ENCODE peak calls at places on chromosomes 7 and 10, in ten cellular contexts. R, L, I, F, X, C, W, U, T and Y are unnamed samples. For H3K4me1, the result is how much of the 10 kb centered on the place peaks cover.

GRCh38 chr7:135193615-135194081 is 17.7 kb downstream of the WDR91 start:
- DNase-seq in C (peak), U (no peak), L (no peak), T (peak), F (no peak), I (no peak), R (no peak), X (no peak), W (no peak), Y (no peak)

GRCh38 chr7:133394369-133394768 is 141.5 kb downstream of the EXOC4 start:
- DNase-seq in W (no peak), L (no peak), T (no peak), C (no peak), X (no peak), R (no peak), I (no peak), F (no peak), U (no peak), Y (no peak)

GRCh38 chr7:30757343-30757695 is 5.4 kb downstream of the INMT start:
- DNase-seq in I (no peak), F (no peak), R (no peak), U (no peak), L (no peak), C (no peak), X (no peak), T (no peak), W (no peak), Y (no peak)

GRCh38 chr10:80517416-80518142 is 20.1 kb upstream of the SH2D4B start:
- DNase-seq in U (no peak), F (no peak), C (no peak), T (no peak), I (no peak), L (peak), W (no peak), R (no peak), X (no peak), Y (no peak)

GRCh38 chr10:5512881-5513698 is 11.7 kb upstream of the CALML3 start:
- DNase-seq in T (no peak), W (peak), X (no peak), L (no peak), C (no peak), U (no peak), F (no peak), R (no peak), I (no peak), Y (no peak)

GRCh38 chr7:17497136-17497535 is 198.7 kb downstream of the AHR start:
- DNase-seq in L (no peak), U (no peak), R (no peak), C (no peak), I (no peak), T (no peak), W (no peak), X (no peak), F (no peak), Y (no peak)

GRCh38 chr7:43431020-43431595 is 151.8 kb upstream of the STK17A start:
- DNase-seq in X (no peak), T (no peak), R (no peak), F (peak), I (no peak), L (no peak), C (no peak), W (no peak), U (no peak), Y (peak)

GRCh38 chr10:44198096-44198779 is 186.7 kb downstream of the CXCL12 start:
- DNase-seq in T (no peak), U (no peak), F (no peak), C (peak), X (no peak), I (no peak), R (no peak), W (no peak), L (no peak), Y (no peak)

GRCh38 chr10:12586724-12587123 is 237.4 kb downstream of the CAMK1D start:
- DNase-seq in X (no peak), L (no peak), C (no peak), R (no peak), I (no peak), F (peak), T (peak), W (no peak), U (no peak), Y (no peak)

GRCh38 chr10:79320785-79321493 is 26.3 kb upstream of the PPIF start:
- DNase-seq in U (no peak), C (peak), W (no peak), L (no peak), X (no peak), F (no peak), T (peak), R (no peak), I (no peak), Y (no peak)

GRCh38 chr7:34672430-34672829 is 14.4 kb downstream of the NPSR1 start:
- DNase-seq in L (no peak), C (no peak), F (no peak), U (no peak), R (no peak), W (no peak), T (no peak), I (no peak), X (no peak), Y (no peak)

GRCh38 chr10:60798031-60798430 is 19.8 kb downstream of the CDK1 start:
- DNase-seq in X (no peak), L (no peak), W (no peak), I (no peak), T (no peak), U (no peak), R (no peak), F (no peak), C (no peak), Y (no peak)

GRCh38 chr10:43350139-43350538 is 21.3 kb upstream of the FXYD4 start:
- DNase-seq in X (no peak), U (no peak), R (no peak), T (no peak), F (peak), C (no peak), I (no peak), W (no peak), L (no peak), Y (no peak)

GRCh38 chr10:77296534-77297369 is 340.9 kb downstream of the KCNMA1 start:
- DNase-seq in X (no peak), C (no peak), U (no peak), I (no peak), L (no peak), W (no peak), R (no peak), T (no peak), F (no peak), Y (peak)

GRCh38 chr7:110621289-110621688 is 469.6 kb upstream of the LRRN3 start:
- DNase-seq in I (no peak), T (no peak), U (no peak), W (no peak), F (no peak), R (no peak), C (no peak), L (no peak), X (no peak), Y (no peak)

GRCh38 chr7:55593515-55594318 is 21.4 kb upstream of the VOPP1 start:
- DNase-seq in R (peak), X (peak), U (peak), I (peak), L (peak), W (peak), C (peak), T (no peak), F (peak), Y (peak)

GRCh38 chr10:28375399-28376354 is 72.8 kb upstream of the MPP7 start:
- DNase-seq in C (no peak), U (peak), F (peak), I (no peak), X (no peak), T (peak), L (no peak), R (no peak), W (no peak), Y (peak)

GRCh38 chr7:6607651-6608051 is 7.8 kb upstream of the ZNF853 start:
- DNase-seq in F (no peak), C (no peak), U (no peak), I (no peak), L (no peak), T (no peak), W (peak), R (no peak), X (no peak), Y (peak)

GRCh38 chr7:25389489-25390106 is 161.3 kb upstream of the NPVF start:
- DNase-seq in R (no peak), U (peak), I (peak), C (peak), T (no peak), L (no peak), W (no peak), F (peak), X (peak), Y (peak)

GRCh38 chr10:29896053-29896452 is 163.3 kb downstream of the JCAD start:
- DNase-seq in L (no peak), C (no peak), W (no peak), R (no peak), U (no peak), I (no peak), T (no peak), X (no peak), F (no peak), Y (no peak)

GRCh38 chr7:142438235-142438922 is 180.5 kb upstream of the PRSS58 start:
- DNase-seq in T (no peak), U (peak), I (no peak), C (peak), R (no peak), F (peak), L (no peak), X (peak), W (no peak), Y (peak)

GRCh38 chr7:38699481-38699880 is 68.3 kb upstream of the AMPH start:
- DNase-seq in R (no peak), L (no peak), C (no peak), U (no peak), T (no peak), F (no peak), W (no peak), I (no peak), X (no peak), Y (no peak)

GRCh38 chr10:14386202-14386593 is 55.5 kb upstream of the FRMD4A start:
- DNase-seq in W (no peak), U (no peak), T (peak), F (peak), R (no peak), X (no peak), L (peak), C (peak), I (no peak), Y (no peak)

GRCh38 chr10:62627985-62628384 is 176.5 kb upstream of the ADO start:
- DNase-seq in R (no peak), X (no peak), T (no peak), I (no peak), C (peak), F (no peak), W (no peak), L (no peak), U (no peak), Y (no peak)

DNA sequence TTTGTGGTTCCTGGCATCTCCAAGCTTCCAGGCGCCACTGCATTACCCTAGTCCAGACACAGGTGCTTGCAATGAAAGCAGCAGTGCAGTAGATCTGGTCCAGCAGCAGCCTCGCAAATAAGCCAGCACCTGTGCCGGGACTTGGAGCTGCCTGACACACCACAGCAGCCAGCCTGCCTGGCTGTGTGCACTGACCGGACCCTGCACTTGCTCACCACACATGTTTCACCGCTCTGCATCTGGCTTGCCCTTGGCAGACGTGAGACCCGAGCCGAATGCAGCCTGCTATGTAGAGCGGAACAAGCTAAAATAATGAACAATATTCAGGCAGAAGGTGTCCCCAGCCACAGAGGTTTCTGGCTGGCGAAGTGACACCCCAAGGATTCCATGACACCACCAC is 123.6 kb upstream of the POM121L12 start:
- DNase-seq in R (no peak), X (no peak), U (no peak), W (no peak), C (no peak), F (no peak), L (no peak), I (no peak), T (no peak), Y (no peak)
- H3K4me1 ChIP-seq in R (under half), X (under half), U (under half), W (under half), C (under half), F (under half), L (under half), I (under half), T (under half), Y (under half)

DNA sequence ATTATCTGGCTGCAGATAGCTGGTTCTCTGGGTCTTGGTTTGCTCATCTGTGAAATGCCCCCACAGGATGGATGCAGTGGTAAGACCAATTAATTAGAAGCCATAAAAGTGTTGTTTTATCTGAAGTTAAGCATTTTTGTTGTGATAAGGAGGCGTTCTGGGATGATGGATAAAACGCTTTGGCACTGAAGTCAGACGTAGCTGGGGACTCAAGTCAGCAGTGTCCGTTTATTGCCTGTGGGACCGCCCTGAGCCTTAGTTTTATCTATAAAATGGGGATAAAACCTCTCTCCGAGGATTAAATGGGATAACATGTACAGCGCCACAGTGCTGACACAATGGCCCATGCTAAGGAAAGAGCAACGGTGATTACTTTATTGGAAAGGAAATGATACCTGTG is 34.7 kb downstream of the TCF7L2 start:
- DNase-seq in R (no peak), F (no peak), U (no peak), C (no peak), L (no peak), T (no peak), X (no peak), W (no peak), I (no peak), Y (no peak)
- H3K4me1 ChIP-seq in R (under half), F (under half), U (under half), C (half or more), L (under half), T (under half), X (under half), W (under half), I (under half), Y (half or more)

GRCh38 chr10:125340871-125341270 is 180.5 kb upstream of the CTBP2 start:
- DNase-seq in C (no peak), U (no peak), W (no peak), X (no peak), F (no peak), R (no peak), T (no peak), L (no peak), I (no peak), Y (no peak)
- H3K4me1 ChIP-seq in C (under half), U (under half), W (under half), X (under half), F (under half), R (under half), T (under half), L (under half), I (under half), Y (under half)

GRCh38 chr10:35396560-35397434 is 60.5 kb downstream of the CCNY start:
- DNase-seq in U (no peak), W (no peak), X (no peak), I (no peak), F (no peak), L (no peak), T (no peak), R (no peak), C (no peak), Y (no peak)
- H3K4me1 ChIP-seq in U (under half), W (half or more), X (under half), I (under half), F (under half), L (under half), T (under half), R (under half), C (under half), Y (half or more)

GRCh38 chr7:152462995-152463713 is 27.4 kb upstream of the KMT2C start:
- DNase-seq in U (no peak), I (no peak), X (peak), R (no peak), T (peak), W (no peak), F (peak), L (no peak), C (peak), Y (peak)
- H3K4me1 ChIP-seq in U (under half), I (under half), X (under half), R (under half), T (under half), W (under half), F (under half), L (under half), C (under half), Y (under half)